ENCODE peak calls at places on chromosomes 2 and 18, in eight cellular contexts. J is HFF-Myc, P is H1, Q is uterus, C is fibroblast of lung, T is lower leg skin, D is mesothelial cell of epicardium, N is AG09319. M is an unnamed sample.

GRCh38 chr2:213232649-213233437 is 51.4 kb upstream of the SPAG16 start:
- DNase-seq in P (no peak), T (no peak), D (no peak), N (no peak), C (peak), Q (no peak), J (no peak), M (no peak)

GRCh38 chr2:226802573-226802972 is 3.0 kb upstream of the IRS1 start:
- DNase-seq in J (no peak), D (no peak), N (peak), P (no peak), T (no peak), Q (no peak), C (peak), M (no peak)

GRCh38 chr18:36469471-36469870 is 172.0 kb downstream of the FHOD3 start:
- DNase-seq in C (no peak), P (no peak), Q (no peak), J (no peak), D (no peak), T (no peak), N (no peak), M (no peak)

GRCh38 chr18:28087173-28087563 is 89.8 kb downstream of the CDH2 start:
- DNase-seq in J (no peak), Q (no peak), N (no peak), P (no peak), T (no peak), C (peak), D (no peak), M (no peak)

GRCh38 chr18:10205136-10205535 is 249.3 kb upstream of the APCDD1 start:
- DNase-seq in P (no peak), C (peak), Q (no peak), D (peak), T (no peak), J (peak), N (no peak), M (no peak)

GRCh38 chr2:216574046-216574445 is 59.2 kb upstream of the IGFBP2 start:
- DNase-seq in N (no peak), P (no peak), D (no peak), C (no peak), T (no peak), J (no peak), Q (no peak), M (no peak)

GRCh38 chr2:85673736-85674375 is 5.9 kb upstream of the SFTPB start:
- DNase-seq in P (no peak), D (no peak), Q (no peak), T (no peak), C (no peak), N (no peak), J (no peak), M (no peak)

GRCh38 chr18:6058941-6059340 is 163.6 kb upstream of the TMEM200C start:
- DNase-seq in D (no peak), N (no peak), C (peak), Q (no peak), P (no peak), J (no peak), T (no peak), M (no peak)

GRCh38 chr2:43097650-43098049 is 128.8 kb downstream of the ZFP36L2 start:
- DNase-seq in N (no peak), Q (no peak), D (no peak), P (no peak), T (no peak), J (no peak), C (no peak), M (no peak)

GRCh38 chr2:71530246-71530986 is 77.1 kb downstream of the DYSF start:
- DNase-seq in P (peak), J (no peak), N (no peak), C (peak), Q (no peak), D (no peak), T (no peak), M (no peak)

GRCh38 chr2:120382541-120383144 is 36.7 kb downstream of the INHBB start:
- DNase-seq in P (no peak), T (no peak), C (no peak), N (no peak), Q (no peak), J (no peak), D (no peak), M (no peak)

GRCh38 chr2:227674485-227674884 is 7.9 kb downstream of the SCYGR5 start:
- DNase-seq in N (no peak), T (no peak), Q (no peak), P (no peak), D (no peak), J (no peak), C (no peak), M (no peak)

GRCh38 chr2:61670591-61671503 is 132.7 kb upstream of the XPO1 start:
- DNase-seq in C (peak), J (no peak), N (no peak), P (no peak), T (peak), D (no peak), Q (peak), M (no peak)

GRCh38 chr2:200662727-200663126 is 76.9 kb downstream of the AOX1 start:
- DNase-seq in C (peak), Q (no peak), D (no peak), T (no peak), J (peak), N (no peak), P (no peak), M (no peak)

GRCh38 chr2:2564300-2565085 is 233.4 kb upstream of the MYT1L start:
- DNase-seq in P (no peak), Q (no peak), D (no peak), T (no peak), C (no peak), N (no peak), J (no peak), M (no peak)

GRCh38 chr2:231701456-231702373 is 6.6 kb upstream of the PTMA start:
- DNase-seq in Q (peak), N (no peak), J (no peak), T (peak), C (peak), P (no peak), D (no peak), M (no peak)

GRCh38 chr2:77418537-77418936 is 103.6 kb downstream of the LRRTM4 start:
- DNase-seq in P (no peak), J (no peak), N (no peak), T (no peak), D (no peak), Q (no peak), C (no peak), M (no peak)

GRCh38 chr2:173580351-173580750 is 225.7 kb downstream of the CDCA7 start:
- DNase-seq in T (no peak), N (no peak), Q (no peak), P (no peak), D (no peak), J (no peak), C (no peak), M (no peak)

GRCh38 chr2:85601771-85602475 is 575 bp downstream of the TMEM150A start:
- DNase-seq in J (no peak), D (no peak), C (peak), T (peak), Q (peak), N (no peak), P (no peak), M (no peak)

GRCh38 chr2:234191819-234192407 is 141.4 kb downstream of the SPP2 start:
- DNase-seq in D (no peak), N (no peak), Q (no peak), C (peak), J (no peak), T (no peak), P (no peak), M (no peak)

GRCh38 chr2:234189786-234190185 is 139.3 kb downstream of the SPP2 start:
- DNase-seq in C (no peak), T (no peak), D (no peak), Q (no peak), J (no peak), P (no peak), N (no peak), M (no peak)

GRCh38 chr2:234187646-234188174 is 137.2 kb downstream of the SPP2 start:
- DNase-seq in T (no peak), J (no peak), P (no peak), Q (no peak), N (no peak), C (no peak), D (no peak), M (no peak)

GRCh38 chr2:234193977-234194563 is 143.6 kb downstream of the SPP2 start:
- DNase-seq in Q (no peak), J (no peak), C (peak), P (no peak), D (no peak), N (no peak), T (no peak), M (no peak)

GRCh38 chr2:234189230-234189629 is 138.7 kb downstream of the SPP2 start:
- DNase-seq in T (no peak), N (no peak), J (no peak), C (no peak), Q (no peak), P (peak), D (no peak), M (no peak)
- TF ChIP-seq CTCF in T (no peak), N (no peak), J (no peak), C (no peak), Q (no peak), P (no peak), D (no peak), M (no peak)

DNA sequence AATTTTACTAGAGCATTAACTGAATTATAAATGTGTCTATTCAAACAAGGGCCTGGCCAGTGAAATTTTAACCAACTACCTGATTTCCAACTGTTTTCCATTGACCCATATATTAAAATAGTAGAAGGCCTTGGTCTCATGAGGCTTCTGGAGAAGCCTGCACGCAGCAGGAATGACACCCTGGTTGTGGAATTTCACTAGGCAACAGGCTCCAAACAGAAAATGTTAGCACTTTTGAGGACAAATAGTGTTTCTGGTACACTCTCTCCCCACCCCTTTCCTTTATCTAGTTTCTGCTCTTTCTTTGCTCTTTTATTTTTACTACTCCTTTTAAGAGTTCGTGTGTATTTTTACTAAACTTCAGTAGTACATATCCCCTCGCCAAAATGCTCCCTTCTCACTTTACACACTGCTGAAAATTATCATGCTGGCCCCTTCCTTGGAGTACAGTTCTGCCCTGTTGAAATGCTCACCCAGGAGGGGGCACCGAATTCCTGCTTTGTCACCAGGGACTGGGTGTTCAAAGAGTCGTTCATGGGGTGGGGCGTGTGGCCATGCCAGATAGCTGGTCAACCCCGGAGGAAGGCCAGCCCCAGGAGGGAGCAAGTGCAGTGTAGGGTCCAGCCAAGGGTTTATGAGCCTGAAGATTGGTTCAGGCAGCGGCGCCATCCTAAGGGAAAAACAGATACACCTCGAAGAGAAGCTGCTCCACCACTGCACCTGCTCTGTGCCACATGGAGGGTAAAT is 22.1 kb upstream of the COL6A3 start:
- DNase-seq in Q (peak), J (no peak), T (no peak), C (peak), N (no peak), D (no peak), P (no peak), M (no peak)
- TF ChIP-seq CTCF in Q (no peak), J (no peak), T (no peak), C (no peak), N (no peak), D (no peak), P (no peak), M (no peak)

GRCh38 chr2:233862261-233862768 is 5.9 kb downstream of the MSL3B start:
- DNase-seq in Q (no peak), C (no peak), N (no peak), D (no peak), P (no peak), J (no peak), T (no peak), M (no peak)

GRCh38 chr2:233871432-233871831 is 3.2 kb upstream of the MSL3B start:
- DNase-seq in N (no peak), Q (no peak), T (no peak), D (no peak), J (no peak), C (no peak), P (no peak), M (no peak)

GRCh38 chr2:233866479-233866878 is 1.7 kb downstream of the MSL3B start:
- DNase-seq in T (no peak), Q (no peak), N (no peak), P (no peak), D (no peak), J (no peak), C (no peak), M (no peak)

GRCh38 chr2:233867993-233868532 is at the start of gene MSL3B:
- DNase-seq in C (peak), Q (peak), T (no peak), D (peak), P (no peak), J (peak), N (no peak), M (no peak)

GRCh38 chr2:233865838-233866237 is 2.3 kb downstream of the MSL3B start:
- DNase-seq in T (no peak), D (no peak), J (no peak), P (no peak), Q (no peak), C (no peak), N (no peak), M (no peak)
- TF ChIP-seq CTCF in T (no peak), D (peak), J (peak), P (no peak), Q (no peak), C (no peak), N (no peak), M (no peak)

GRCh38 chr2:281381-281780 is 6.5 kb downstream of the ALKAL2 start:
- DNase-seq in P (no peak), C (no peak), D (no peak), Q (no peak), T (no peak), J (no peak), N (no peak), M (no peak)
- TF ChIP-seq CTCF in P (no peak), C (no peak), D (no peak), Q (no peak), T (no peak), J (no peak), N (no peak), M (no peak)

GRCh38 chr2:54525321-54525720 is 69.2 kb downstream of the SPTBN1 start:
- DNase-seq in J (no peak), D (no peak), N (no peak), Q (no peak), P (no peak), T (no peak), C (no peak), M (no peak)
- TF ChIP-seq CTCF in J (no peak), D (no peak), N (no peak), Q (no peak), P (no peak), T (no peak), C (no peak), M (no peak)

DNA sequence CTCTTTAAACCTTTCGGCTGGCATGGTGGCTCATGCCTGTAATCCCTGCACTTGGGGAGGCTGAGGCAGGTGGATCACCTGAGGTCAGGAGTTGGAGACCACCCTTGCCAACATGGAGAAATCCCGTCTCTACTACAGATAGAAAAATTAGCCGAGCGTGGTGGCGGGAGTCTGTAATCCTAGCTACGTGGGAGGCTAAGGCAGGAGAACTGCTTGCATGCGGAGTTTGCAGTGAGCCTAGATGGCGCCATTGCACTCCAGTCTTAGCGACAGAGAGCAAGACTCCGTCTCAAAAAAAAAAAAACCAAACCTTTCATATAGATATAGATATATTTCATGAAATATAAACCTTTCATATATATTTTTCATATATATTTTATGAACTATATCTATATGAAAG is 864.7 kb downstream of the TRIB2 start:
- DNase-seq in D (no peak), C (no peak), N (no peak), P (no peak), Q (no peak), J (no peak), T (no peak), M (no peak)
- TF ChIP-seq CTCF in D (no peak), C (no peak), N (no peak), P (peak), Q (no peak), J (no peak), T (no peak), M (no peak)

GRCh38 chr2:13056259-13056843 is 339.6 kb downstream of the TRIB2 start:
- DNase-seq in J (no peak), P (no peak), C (peak), D (no peak), Q (no peak), N (no peak), T (no peak), M (no peak)
- TF ChIP-seq CTCF in J (peak), P (no peak), C (peak), D (peak), Q (no peak), N (peak), T (no peak), M (no peak)

DNA sequence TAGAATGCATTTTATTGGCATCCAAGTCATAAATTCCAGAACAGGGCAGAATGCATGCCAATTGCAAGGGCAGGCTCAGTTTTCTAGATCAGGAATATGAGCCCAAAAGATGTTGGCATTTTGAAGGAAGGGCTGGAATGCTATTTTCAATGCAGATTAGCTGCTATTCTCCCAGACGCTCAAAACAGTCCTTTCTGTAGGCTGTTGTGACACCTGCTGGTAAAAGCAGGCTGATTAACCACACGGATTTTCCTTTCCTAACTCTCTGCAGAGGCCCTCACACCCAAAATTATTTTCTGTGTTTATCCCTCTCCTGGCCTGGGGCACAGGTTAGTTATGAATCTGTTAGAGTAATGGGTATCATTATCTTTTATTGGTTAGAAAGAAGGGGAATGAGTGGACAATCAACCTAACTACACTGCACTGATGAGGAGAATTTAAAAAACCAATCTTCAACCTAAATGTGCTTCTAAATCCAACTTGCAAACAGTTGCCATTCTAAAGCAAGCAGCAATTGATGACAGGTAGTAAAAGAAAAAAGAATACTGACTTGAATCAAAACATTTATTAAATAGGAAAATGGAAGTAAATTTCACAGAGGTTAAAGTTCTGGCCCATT is 94.0 kb downstream of the PLA2R1 start:
- DNase-seq in C (peak), N (no peak), D (peak), P (no peak), Q (no peak), T (no peak), J (peak), M (no peak)
- TF ChIP-seq CTCF in C (peak), N (peak), D (no peak), P (no peak), Q (no peak), T (no peak), J (peak), M (no peak)

GRCh38 chr2:100870652-100871531 is 51.0 kb downstream of the NPAS2 start:
- DNase-seq in T (no peak), D (no peak), J (no peak), Q (no peak), C (no peak), N (no peak), P (no peak), M (no peak)
- TF ChIP-seq CTCF in T (no peak), D (no peak), J (peak), Q (no peak), C (no peak), N (peak), P (no peak), M (no peak)